ENCODE peak calls at places on chromosomes 1 and 21, in four cellular contexts. One of them, this sample, is unnamed.

GRCh38 chr1:16183157-16183556 is 27.3 kb upstream of the EPHA2 start:
- DNase-seq in SK-N-SH: no peak
- DNase-seq in K562: no peak
- DNase-seq in HepG2: no peak
- DNase-seq in this sample: no peak

GRCh38 chr1:74964508-74964907 is 169.7 kb upstream of the LHX8 start:
- DNase-seq in K562: no peak
- DNase-seq in SK-N-SH: peak
- DNase-seq in HepG2: no peak
- DNase-seq in this sample: no peak

GRCh38 chr1:110106013-110106941 is 6.0 kb upstream of the UBL4B start:
- DNase-seq in SK-N-SH: peak
- DNase-seq in K562: peak
- DNase-seq in HepG2: peak
- DNase-seq in this sample: peak

GRCh38 chr1:214228976-214229375 is 52.0 kb upstream of the SMYD2 start:
- DNase-seq in K562: no peak
- DNase-seq in HepG2: no peak
- DNase-seq in SK-N-SH: no peak
- DNase-seq in this sample: no peak

GRCh38 chr1:46616277-46617107 is at the start of gene MOB3C:
- DNase-seq in K562: peak
- DNase-seq in SK-N-SH: peak
- DNase-seq in HepG2: no peak
- DNase-seq in this sample: peak

GRCh38 chr1:20663969-20664715 is 3.0 kb upstream of the DDOST start:
- DNase-seq in SK-N-SH: no peak
- DNase-seq in HepG2: no peak
- DNase-seq in K562: no peak
- DNase-seq in this sample: no peak

GRCh38 chr1:181089777-181090505 is 1.4 kb downstream of the IER5 start:
- DNase-seq in HepG2: peak
- DNase-seq in SK-N-SH: peak
- DNase-seq in K562: peak
- DNase-seq in this sample: peak

GRCh38 chr1:2388004-2388913 is 3.1 kb downstream of the MORN1 start:
- DNase-seq in HepG2: no peak
- DNase-seq in K562: no peak
- DNase-seq in SK-N-SH: no peak
- DNase-seq in this sample: no peak

GRCh38 chr1:204599596-204599995 is 83.4 kb downstream of the MDM4 start:
- DNase-seq in K562: no peak
- DNase-seq in HepG2: no peak
- DNase-seq in SK-N-SH: no peak
- DNase-seq in this sample: no peak

GRCh38 chr1:22747021-22747734 is 36.5 kb downstream of the EPHB2 start:
- DNase-seq in SK-N-SH: no peak
- DNase-seq in HepG2: no peak
- DNase-seq in K562: no peak
- DNase-seq in this sample: no peak

GRCh38 chr1:85058781-85059180 is 10.5 kb upstream of the MCOLN3 start:
- DNase-seq in K562: no peak
- DNase-seq in HepG2: no peak
- DNase-seq in SK-N-SH: no peak
- DNase-seq in this sample: no peak

GRCh38 chr21:44057960-44058651 is 46.0 kb downstream of the TRAPPC10 start:
- DNase-seq in K562: no peak
- DNase-seq in SK-N-SH: no peak
- DNase-seq in HepG2: no peak
- DNase-seq in this sample: no peak

GRCh38 chr1:201593200-201593828 is 54.4 kb downstream of the NAV1 start:
- DNase-seq in SK-N-SH: peak
- DNase-seq in HepG2: no peak
- DNase-seq in K562: no peak
- DNase-seq in this sample: no peak

GRCh38 chr1:33170351-33171274 is 11.2 kb downstream of the TRIM62 start:
- DNase-seq in SK-N-SH: no peak
- DNase-seq in HepG2: no peak
- DNase-seq in K562: no peak
- DNase-seq in this sample: no peak

GRCh38 chr1:2355408-2356261 is 35.7 kb downstream of the MORN1 start:
- DNase-seq in SK-N-SH: no peak
- DNase-seq in K562: no peak
- DNase-seq in HepG2: no peak
- DNase-seq in this sample: no peak

GRCh38 chr1:20589331-20590312 is 725 bp downstream of the CDA start:
- DNase-seq in K562: no peak
- DNase-seq in HepG2: no peak
- DNase-seq in SK-N-SH: peak
- DNase-seq in this sample: no peak

GRCh38 chr1:90713741-90714509 is 3.2 kb downstream of the BARHL2 start:
- DNase-seq in K562: no peak
- DNase-seq in HepG2: no peak
- DNase-seq in SK-N-SH: no peak
- DNase-seq in this sample: no peak

GRCh38 chr1:228794173-228794572 is 58.9 kb downstream of the RHOU start:
- DNase-seq in SK-N-SH: no peak
- DNase-seq in HepG2: no peak
- DNase-seq in K562: no peak
- DNase-seq in this sample: no peak

GRCh38 chr1:43444827-43445225 is 8.9 kb downstream of the HYI start:
- DNase-seq in K562: peak
- DNase-seq in SK-N-SH: no peak
- DNase-seq in HepG2: no peak
- DNase-seq in this sample: no peak

GRCh38 chr1:71049951-71050598 is 2.5 kb upstream of the PTGER3 start:
- DNase-seq in SK-N-SH: peak
- DNase-seq in HepG2: peak
- DNase-seq in K562: peak
- DNase-seq in this sample: no peak

GRCh38 chr1:202306535-202307345 is 35.0 kb downstream of the UBE2T start:
- DNase-seq in HepG2: no peak
- DNase-seq in K562: no peak
- DNase-seq in SK-N-SH: no peak
- DNase-seq in this sample: no peak

GRCh38 chr1:93905051-93905450 is 4.2 kb downstream of the GCLM start:
- DNase-seq in HepG2: no peak
- DNase-seq in K562: no peak
- DNase-seq in SK-N-SH: no peak
- DNase-seq in this sample: no peak

GRCh38 chr1:20538227-20538626 is 14.1 kb upstream of the FAM43B start:
- DNase-seq in HepG2: no peak
- DNase-seq in K562: no peak
- DNase-seq in SK-N-SH: no peak
- DNase-seq in this sample: no peak

GRCh38 chr1:166730299-166730888 is 108.9 kb upstream of the POGK start:
- DNase-seq in SK-N-SH: no peak
- DNase-seq in K562: peak
- DNase-seq in HepG2: no peak
- DNase-seq in this sample: no peak

GRCh38 chr21:31397939-31398338 is 53.9 kb upstream of the TIAM1 start:
- DNase-seq in SK-N-SH: peak
- DNase-seq in K562: no peak
- DNase-seq in HepG2: no peak
- DNase-seq in this sample: no peak

GRCh38 chr1:9476790-9477463 is 62.3 kb upstream of the SLC25A33 start:
- DNase-seq in K562: no peak
- DNase-seq in HepG2: no peak
- DNase-seq in SK-N-SH: peak
- DNase-seq in this sample: no peak

GRCh38 chr1:226185153-226186036 is 1.1 kb downstream of the ACBD3 start:
- DNase-seq in SK-N-SH: no peak
- DNase-seq in K562: no peak
- DNase-seq in HepG2: no peak
- DNase-seq in this sample: no peak

GRCh38 chr1:226187380-226187779 is 839 bp upstream of the ACBD3 start:
- DNase-seq in K562: no peak
- DNase-seq in SK-N-SH: no peak
- DNase-seq in HepG2: no peak
- DNase-seq in this sample: no peak

GRCh38 chr1:226186124-226187018 is at the start of gene ACBD3:
- DNase-seq in HepG2: peak
- DNase-seq in K562: peak
- DNase-seq in SK-N-SH: peak
- DNase-seq in this sample: peak

GRCh38 chr1:226187019-226187322 is 430 bp upstream of the ACBD3 start:
- DNase-seq in SK-N-SH: no peak
- DNase-seq in K562: no peak
- DNase-seq in HepG2: no peak
- DNase-seq in this sample: no peak

DNA sequence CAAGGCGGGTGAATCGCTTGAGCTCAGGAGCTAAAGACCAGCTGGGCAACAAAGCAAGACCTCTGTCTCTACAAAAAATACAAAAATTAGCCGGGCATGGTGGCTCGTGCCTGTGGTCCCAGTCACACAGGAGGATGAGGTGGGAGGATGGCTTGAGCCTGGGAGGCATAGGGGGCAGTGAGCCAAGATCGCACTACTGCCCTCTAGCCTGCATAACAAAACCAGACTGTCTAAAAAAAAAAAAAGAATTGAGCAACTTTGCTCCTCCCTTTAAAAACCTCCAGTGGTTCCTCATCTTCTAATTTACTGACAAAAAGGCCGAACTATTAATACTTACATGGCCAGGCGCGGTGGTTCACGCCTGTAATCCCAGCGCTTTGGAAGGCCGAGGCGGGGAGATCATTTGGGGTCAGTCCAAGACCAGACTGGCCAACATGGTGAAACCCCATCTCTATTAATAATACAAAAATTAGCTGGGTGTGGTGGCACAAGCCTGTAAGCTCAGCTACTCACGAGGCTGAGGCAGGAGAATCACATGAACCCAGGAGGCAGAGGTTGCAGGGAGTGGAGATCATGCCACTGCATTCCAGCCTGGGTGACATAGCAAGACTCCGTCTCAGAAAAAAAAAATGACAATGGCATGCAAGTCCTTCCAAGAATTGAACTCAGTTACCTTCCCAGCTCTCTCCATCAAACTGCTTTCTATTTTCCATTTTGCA is 4.4 kb downstream of the ACBD3 start:
- DNase-seq in K562: no peak
- DNase-seq in HepG2: peak
- DNase-seq in SK-N-SH: peak
- DNase-seq in this sample: peak
- TF ChIP-seq FOXJ3 in K562: no peak
- TF ChIP-seq FOXJ3 in HepG2: no peak
- TF ChIP-seq FOXJ3 in SK-N-SH: no peak
- TF ChIP-seq FOXJ3 in this sample: no peak

GRCh38 chr21:38520511-38520910 is 22.2 kb upstream of the ERG start:
- DNase-seq in HepG2: no peak
- DNase-seq in SK-N-SH: no peak
- DNase-seq in K562: no peak
- DNase-seq in this sample: no peak

GRCh38 chr21:38531142-38531541 is 32.9 kb upstream of the ERG start:
- DNase-seq in HepG2: no peak
- DNase-seq in SK-N-SH: no peak
- DNase-seq in K562: no peak
- DNase-seq in this sample: no peak

GRCh38 chr21:38524168-38525153 is 26.2 kb upstream of the ERG start:
- DNase-seq in SK-N-SH: no peak
- DNase-seq in HepG2: peak
- DNase-seq in K562: no peak
- DNase-seq in this sample: no peak

GRCh38 chr21:38527737-38528136 is 29.5 kb upstream of the ERG start:
- DNase-seq in SK-N-SH: no peak
- DNase-seq in HepG2: no peak
- DNase-seq in K562: no peak
- DNase-seq in this sample: no peak

DNA sequence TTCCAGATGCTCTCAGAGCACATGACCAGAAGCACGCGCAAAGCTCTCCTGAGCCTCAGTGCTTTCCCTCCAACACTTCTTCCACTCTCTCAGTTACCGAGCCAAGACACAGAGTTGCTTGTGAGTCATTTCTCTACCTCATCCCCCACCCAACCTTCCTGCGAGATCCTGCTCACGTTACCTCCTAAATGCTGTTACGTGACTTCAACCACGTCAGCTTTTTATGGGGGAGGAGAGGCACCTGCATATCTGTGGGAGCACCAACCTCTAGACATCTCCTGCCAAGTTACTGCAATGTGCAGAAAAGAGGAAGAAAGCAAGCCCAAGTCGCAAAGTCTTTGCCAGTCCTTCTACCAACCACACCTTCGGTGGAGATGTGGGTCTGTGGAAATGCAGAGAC is 27.2 kb upstream of the ERG start:
- DNase-seq in K562: no peak
- DNase-seq in HepG2: no peak
- DNase-seq in SK-N-SH: no peak
- DNase-seq in this sample: no peak
- TF ChIP-seq FOXJ3 in K562: no peak
- TF ChIP-seq FOXJ3 in HepG2: no peak
- TF ChIP-seq FOXJ3 in SK-N-SH: no peak
- TF ChIP-seq FOXJ3 in this sample: no peak

GRCh38 chr1:66327582-66327981 is 206.4 kb upstream of the SGIP1 start:
- DNase-seq in SK-N-SH: no peak
- DNase-seq in HepG2: no peak
- DNase-seq in K562: no peak
- DNase-seq in this sample: no peak

GRCh38 chr1:66331641-66332523 is 202.1 kb upstream of the SGIP1 start:
- DNase-seq in SK-N-SH: peak
- DNase-seq in HepG2: no peak
- DNase-seq in K562: no peak
- DNase-seq in this sample: peak

GRCh38 chr1:66332524-66332853 is 201.5 kb upstream of the SGIP1 start:
- DNase-seq in HepG2: no peak
- DNase-seq in SK-N-SH: no peak
- DNase-seq in K562: no peak
- DNase-seq in this sample: no peak

GRCh38 chr1:66333463-66334232 is 200.3 kb upstream of the SGIP1 start:
- DNase-seq in SK-N-SH: no peak
- DNase-seq in K562: no peak
- DNase-seq in HepG2: no peak
- DNase-seq in this sample: no peak

GRCh38 chr1:66330711-66331110 is 203.2 kb upstream of the SGIP1 start:
- DNase-seq in K562: no peak
- DNase-seq in HepG2: no peak
- DNase-seq in SK-N-SH: no peak
- DNase-seq in this sample: no peak
- TF ChIP-seq FOXJ3 in K562: no peak
- TF ChIP-seq FOXJ3 in HepG2: no peak
- TF ChIP-seq FOXJ3 in SK-N-SH: no peak
- TF ChIP-seq FOXJ3 in this sample: no peak

GRCh38 chr1:67700692-67701410 is 15.8 kb downstream of the GADD45A start:
- DNase-seq in K562: peak
- DNase-seq in HepG2: peak
- DNase-seq in SK-N-SH: peak
- DNase-seq in this sample: peak
- TF ChIP-seq FOXJ3 in K562: no peak
- TF ChIP-seq FOXJ3 in HepG2: no peak
- TF ChIP-seq FOXJ3 in SK-N-SH: no peak
- TF ChIP-seq FOXJ3 in this sample: no peak

GRCh38 chr1:245822997-245823396 is 668.2 kb downstream of the KIF26B start:
- DNase-seq in K562: no peak
- DNase-seq in HepG2: peak
- DNase-seq in SK-N-SH: no peak
- DNase-seq in this sample: no peak
- TF ChIP-seq FOXJ3 in K562: no peak
- TF ChIP-seq FOXJ3 in HepG2: no peak
- TF ChIP-seq FOXJ3 in SK-N-SH: no peak
- TF ChIP-seq FOXJ3 in this sample: no peak

This sample was measured in WTC11.